ENCODE peak calls at places on chromosomes 16 and 17, in ten cellular contexts. W is astrocyte of the spinal cord, B is tibial nerve, L is NCI-H1048, A is mucosa of gallbladder, X is GM12864, O is AG04450, V is SK-N-MC, G is DMS 273 treated with DMSO at 0.1 percent for 48 hours, E is fibroblast of lung. Z is an unnamed sample.

GRCh38 chr17:3558603-3559269 is 1.1 kb upstream of the TRPV3 start:
- DNase-seq in O (peak), G (no peak), E (peak), B (no peak), L (no peak), X (peak), A (no peak), W (peak), V (no peak), Z (peak)

GRCh38 chr17:82330322-82331239 is 3.0 kb downstream of the SECTM1 start:
- DNase-seq in V (no peak), X (no peak), L (no peak), E (peak), A (no peak), W (peak), O (peak), G (peak), B (no peak), Z (peak)

GRCh38 chr17:80917716-80918560 is 73.7 kb upstream of the CHMP6 start:
- DNase-seq in A (no peak), L (no peak), B (no peak), G (no peak), E (no peak), V (no peak), O (no peak), W (no peak), X (no peak), Z (no peak)

GRCh38 chr17:74380086-74380958 is 13.0 kb downstream of the GPR142 start:
- DNase-seq in E (no peak), V (no peak), B (no peak), W (no peak), L (no peak), O (no peak), X (no peak), G (no peak), A (peak), Z (peak)

GRCh38 chr16:53836142-53836541 is 132.2 kb downstream of the FTO start:
- DNase-seq in E (no peak), L (no peak), B (no peak), O (no peak), V (no peak), W (no peak), A (no peak), X (no peak), G (no peak), Z (no peak)

GRCh38 chr16:27222499-27223225 is 19.3 kb downstream of the KDM8 start:
- DNase-seq in W (peak), X (no peak), O (no peak), V (no peak), G (peak), E (peak), L (no peak), A (peak), B (no peak), Z (no peak)

GRCh38 chr16:54722210-54722676 is 208.4 kb upstream of the IRX5 start:
- DNase-seq in V (no peak), G (no peak), E (no peak), B (no peak), L (no peak), O (no peak), X (no peak), A (no peak), W (no peak), Z (no peak)

GRCh38 chr17:17125136-17126084 is 80.7 kb downstream of the PLD6 start:
- DNase-seq in X (no peak), A (no peak), O (no peak), B (no peak), E (peak), L (no peak), G (peak), V (no peak), W (peak), Z (no peak)

GRCh38 chr17:50466371-50467113 is 2.1 kb downstream of the CHAD start:
- DNase-seq in W (no peak), X (no peak), E (no peak), A (peak), V (no peak), O (no peak), G (no peak), B (no peak), L (no peak), Z (peak)

GRCh38 chr17:559699-560378 is 154.8 kb downstream of the VPS53 start:
- DNase-seq in L (no peak), G (no peak), O (peak), W (peak), X (no peak), E (peak), V (no peak), A (no peak), B (no peak), Z (no peak)

GRCh38 chr17:82054351-82055022 is 2.8 kb downstream of the GPS1 start:
- DNase-seq in G (no peak), W (no peak), B (no peak), L (no peak), V (no peak), O (no peak), A (no peak), E (no peak), X (no peak), Z (no peak)

GRCh38 chr16:15502041-15502725 is 67.8 kb downstream of the BMERB1 start:
- DNase-seq in E (peak), L (no peak), X (no peak), G (no peak), W (peak), V (no peak), A (no peak), O (peak), B (no peak), Z (no peak)

GRCh38 chr17:48472485-48473281 is 42.7 kb upstream of the SKAP1 start:
- DNase-seq in G (no peak), B (no peak), X (no peak), L (no peak), V (no peak), A (no peak), O (peak), W (peak), E (no peak), Z (no peak)

GRCh38 chr17:77948690-77949114 is 9.8 kb upstream of the TNRC6C start:
- DNase-seq in B (no peak), X (no peak), O (peak), E (peak), G (no peak), W (peak), A (no peak), L (no peak), V (no peak), Z (no peak)

GRCh38 chr17:48628641-48629410 is 2.7 kb upstream of the HOXB9 start:
- DNase-seq in L (no peak), G (no peak), V (no peak), O (no peak), X (no peak), B (no peak), W (no peak), E (no peak), A (no peak), Z (peak)

GRCh38 chr16:12551946-12552345 is 251.7 kb downstream of the CPPED1 start:
- DNase-seq in B (no peak), E (no peak), X (no peak), W (no peak), G (no peak), O (no peak), L (no peak), V (no peak), A (no peak), Z (no peak)

GRCh38 chr16:54517181-54517580 is 230.6 kb upstream of the IRX3 start:
- DNase-seq in G (no peak), X (no peak), B (no peak), V (no peak), O (no peak), W (no peak), A (no peak), E (no peak), L (no peak), Z (no peak)

GRCh38 chr17:17849863-17850373 is 13.1 kb upstream of the SREBF1 start:
- DNase-seq in B (peak), E (peak), V (peak), O (no peak), L (no peak), X (no peak), G (no peak), W (peak), A (peak), Z (no peak)

GRCh38 chr17:55402374-55402773 is 19.3 kb downstream of the MMD start:
- DNase-seq in W (peak), E (no peak), G (no peak), L (no peak), V (no peak), A (no peak), B (no peak), X (no peak), O (no peak), Z (no peak)

GRCh38 chr16:67546761-67547422 is 15.4 kb upstream of the CTCF start:
- DNase-seq in A (peak), E (peak), G (peak), B (peak), W (peak), L (no peak), X (no peak), O (no peak), V (no peak), Z (peak)

GRCh38 chr16:14283786-14284185 is 212.7 kb downstream of the MRTFB start:
- DNase-seq in O (no peak), B (no peak), G (no peak), A (no peak), L (no peak), W (no peak), E (no peak), V (no peak), X (no peak), Z (no peak)

GRCh38 chr17:48514483-48514876 is 16.3 kb downstream of the HOXB1 start:
- DNase-seq in G (no peak), O (no peak), E (no peak), X (no peak), W (no peak), L (no peak), V (no peak), A (no peak), B (no peak), Z (no peak)